ENCODE peak calls at places on chromosomes 3 and 15, in nine cellular contexts. Z is left ventricle myocardium inferior, O is fibroblast of pulmonary artery, Q is HFF-Myc, L is foreskin fibroblast, B is colonic mucosa, M is AG04449, D is Panc1, P is cardiac fibroblast. T is an unnamed sample.

GRCh38 chr3:159881828-159882309 is 106.8 kb upstream of the IL12A start:
- DNase-seq in M (no peak), O (no peak), Z (no peak), L (no peak), D (no peak), B (no peak), P (no peak), Q (no peak), T (peak)

GRCh38 chr15:64213646-64214045 is 50.8 kb upstream of the PPIB start:
- DNase-seq in Q (no peak), P (peak), M (no peak), D (no peak), B (no peak), O (no peak), L (no peak), Z (no peak), T (no peak)

GRCh38 chr15:95307115-95307514 is 1023.4 kb upstream of the NR2F2 start:
- DNase-seq in B (no peak), L (no peak), D (no peak), Q (no peak), O (no peak), Z (no peak), M (no peak), P (no peak), T (no peak)

GRCh38 chr3:141123677-141124410 is 72.7 kb downstream of the SPSB4 start:
- DNase-seq in Z (peak), Q (no peak), D (no peak), L (no peak), B (no peak), M (no peak), P (no peak), O (no peak), T (no peak)

GRCh38 chr3:106628407-106628806 is 748.8 kb upstream of the CCDC54 start:
- DNase-seq in D (no peak), Q (peak), M (peak), P (peak), Z (no peak), L (peak), B (no peak), O (peak), T (peak)

GRCh38 chr3:122964844-122965243 is 62.7 kb downstream of the SEMA5B start:
- DNase-seq in O (no peak), D (no peak), Z (no peak), M (no peak), P (no peak), B (no peak), L (no peak), Q (no peak), T (no peak)

GRCh38 chr15:75732206-75732808 is 19.7 kb upstream of the CSPG4 start:
- DNase-seq in M (no peak), P (no peak), D (no peak), O (no peak), B (no peak), Q (no peak), Z (no peak), L (no peak), T (no peak)

GRCh38 chr3:8499181-8499611 is 2.4 kb upstream of the LMCD1 start:
- DNase-seq in D (no peak), Z (no peak), P (peak), L (no peak), O (peak), B (no peak), Q (no peak), M (no peak), T (peak)

GRCh38 chr15:38275951-38276350 is 23.3 kb downstream of the SPRED1 start:
- DNase-seq in O (peak), Q (no peak), L (peak), B (no peak), P (peak), Z (no peak), M (no peak), D (no peak), T (no peak)

GRCh38 chr15:64155802-64156651 is 4.5 kb downstream of the SNX22 start:
- DNase-seq in O (no peak), B (no peak), Z (no peak), L (no peak), M (no peak), Q (no peak), D (no peak), P (no peak), T (no peak)

GRCh38 chr15:67715166-67715565 is 110.1 kb upstream of the SKOR1 start:
- DNase-seq in L (no peak), D (no peak), Z (no peak), M (no peak), O (no peak), B (no peak), P (no peak), Q (no peak), T (no peak)

GRCh38 chr15:59691194-59691805 is 2.2 kb upstream of the BNIP2 start:
- DNase-seq in P (peak), D (no peak), Q (no peak), L (peak), O (peak), M (no peak), Z (no peak), B (peak), T (peak)

GRCh38 chr3:193572426-193572908 is 17.8 kb upstream of the ATP13A4 start:
- DNase-seq in Q (peak), P (peak), M (no peak), Z (peak), L (peak), B (peak), O (peak), D (peak), T (peak)

GRCh38 chr15:52493968-52494367 is 34.7 kb downstream of the MYO5A start:
- DNase-seq in O (no peak), L (no peak), M (no peak), P (peak), B (no peak), Z (no peak), D (no peak), Q (no peak), T (no peak)

GRCh38 chr3:25831578-25831977 is 41.7 kb downstream of the OXSM start:
- DNase-seq in L (peak), O (peak), P (peak), B (no peak), M (no peak), Q (peak), Z (no peak), D (no peak), T (peak)

GRCh38 chr3:127488740-127489139 is 101.8 kb downstream of the TPRA1 start:
- DNase-seq in B (peak), D (no peak), L (no peak), P (no peak), Z (no peak), Q (no peak), M (no peak), O (no peak), T (no peak)

GRCh38 chr15:48440084-48440483 is 108.9 kb downstream of the DUT start:
- DNase-seq in L (peak), O (peak), B (no peak), P (peak), Z (peak), M (peak), Q (peak), D (no peak), T (peak)

GRCh38 chr3:23676093-23676492 is 129.7 kb upstream of the UBE2E1 start:
- DNase-seq in D (no peak), Q (no peak), L (peak), Z (no peak), B (no peak), M (no peak), O (no peak), P (peak), T (no peak)

GRCh38 chr15:58520464-58520863 is 88.7 kb downstream of the LIPC start:
- DNase-seq in P (no peak), Z (no peak), O (no peak), D (no peak), L (no peak), M (no peak), Q (no peak), B (no peak), T (no peak)

GRCh38 chr3:105811518-105812193 is 57.2 kb downstream of the CBLB start:
- DNase-seq in D (no peak), P (no peak), Z (no peak), L (no peak), M (no peak), B (no peak), Q (no peak), O (no peak), T (no peak)

DNA sequence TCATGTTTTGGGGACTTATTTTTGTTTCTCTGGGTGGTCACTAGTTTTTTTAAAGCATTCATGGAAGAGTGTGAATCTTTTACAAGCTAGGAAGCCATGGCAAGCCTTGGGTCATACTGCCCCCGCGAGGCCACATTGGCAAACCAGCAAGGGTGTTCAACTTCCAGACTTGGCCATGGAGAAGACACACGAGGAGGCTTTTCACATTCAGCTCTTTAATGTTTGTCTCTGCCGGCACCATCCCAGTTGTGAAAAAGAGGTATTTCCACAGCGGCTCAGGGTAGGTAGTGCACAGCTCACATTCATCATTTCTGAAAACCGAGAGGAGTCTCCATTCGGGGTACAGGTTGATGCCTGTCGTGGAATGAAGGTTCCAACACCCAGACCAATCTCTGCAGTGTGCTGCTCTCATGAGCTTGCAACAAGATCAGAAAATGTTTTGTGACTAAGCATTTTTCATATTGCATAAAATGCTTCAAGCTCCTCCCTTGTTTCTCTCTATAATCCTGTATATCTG is 7.7 kb downstream of the CCR5 start:
- DNase-seq in Q (no peak), M (no peak), D (no peak), O (peak), Z (peak), B (peak), L (peak), P (peak), T (peak)
- TF ChIP-seq CTCF in Q (peak), M (peak), D (peak), O (peak), Z (peak), B (peak), L (peak), P (peak), T (peak)

DNA sequence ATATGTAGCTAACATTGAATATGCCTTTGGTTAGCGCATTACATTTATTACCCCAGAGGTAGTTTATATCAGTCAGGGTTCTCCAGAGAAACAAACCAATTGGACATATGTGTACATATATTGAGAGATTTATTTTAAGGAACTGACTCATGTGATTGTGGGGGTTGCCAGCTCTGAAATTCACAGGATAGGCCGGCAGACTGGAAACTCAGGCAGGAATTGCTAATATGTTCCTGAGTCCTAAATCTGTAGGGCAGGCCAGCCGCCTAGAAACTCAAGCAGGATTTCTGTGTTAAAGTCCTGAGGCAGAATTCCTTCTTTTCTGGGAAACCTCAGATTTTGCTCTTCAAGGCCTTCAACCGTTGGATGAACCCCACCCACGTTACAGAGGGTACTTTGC is 189.7 kb downstream of the CDIN1 start:
- DNase-seq in Q (peak), L (peak), M (peak), D (no peak), B (no peak), Z (no peak), O (peak), P (peak), T (peak)
- H3K4me3 ChIP-seq in Q (no peak), L (no peak), M (no peak), D (no peak), B (no peak), Z (no peak), O (no peak), P (no peak), T (no peak)

DNA sequence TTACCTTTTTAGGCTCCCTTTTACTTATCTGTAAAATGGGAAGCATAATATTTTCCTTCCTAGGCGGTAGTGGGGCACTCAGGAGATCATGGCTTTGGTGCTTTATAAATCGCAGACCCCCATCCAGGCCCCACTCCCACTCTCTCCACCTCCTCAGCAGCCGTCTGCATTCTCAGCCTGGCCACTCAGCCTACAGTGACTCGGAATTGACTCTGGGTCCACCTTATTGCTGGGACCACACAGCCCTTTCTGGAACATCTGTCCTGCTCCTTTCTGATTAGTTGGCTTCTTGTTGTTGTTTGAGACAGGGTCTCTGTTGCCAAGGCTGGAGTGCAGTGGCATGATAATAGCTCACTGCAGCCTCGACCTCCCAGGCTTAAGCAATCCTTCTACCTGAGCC is 76.5 kb downstream of the RPLP1 start:
- DNase-seq in B (no peak), Q (no peak), P (no peak), M (no peak), D (no peak), O (no peak), Z (no peak), L (no peak), T (no peak)
- TF ChIP-seq CTCF in B (no peak), Q (no peak), P (no peak), M (no peak), D (no peak), O (no peak), Z (no peak), L (no peak), T (no peak)

DNA sequence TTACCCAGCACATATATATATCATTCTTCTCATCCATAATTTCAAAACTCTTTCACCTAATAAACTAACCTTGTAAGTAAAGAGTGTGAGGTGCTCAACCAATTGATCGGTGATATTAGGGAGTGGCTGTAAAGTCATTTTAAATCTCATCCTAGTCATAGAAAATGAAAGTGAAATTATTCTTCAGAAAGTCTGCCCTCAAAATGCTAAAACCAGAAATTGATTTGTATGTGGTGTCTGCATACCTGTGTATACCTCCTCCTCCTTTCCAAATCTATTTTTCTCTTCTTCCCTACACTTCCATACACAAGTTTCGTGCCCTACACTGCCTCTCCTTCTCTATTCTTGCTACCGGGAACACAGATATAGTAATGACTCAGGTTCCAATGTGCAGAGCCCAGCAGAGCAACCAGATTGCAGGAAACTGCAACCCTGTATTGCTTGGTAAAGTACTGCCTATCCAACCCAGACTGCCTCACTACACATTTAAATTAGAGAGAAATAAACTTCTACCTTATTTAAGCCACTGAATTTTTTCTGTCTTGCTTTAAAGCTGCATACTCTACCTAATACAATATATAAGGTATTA is 7.4 kb upstream of the TBC1D5 start:
- DNase-seq in P (no peak), B (no peak), Q (no peak), Z (no peak), M (no peak), O (no peak), L (no peak), D (no peak), T (no peak)
- H3K4me3 ChIP-seq in P (no peak), B (no peak), Q (no peak), Z (peak), M (no peak), O (no peak), L (no peak), D (no peak), T (no peak)

GRCh38 chr3:10319251-10319650 is 1.7 kb downstream of the SEC13 start:
- DNase-seq in Z (no peak), P (no peak), L (no peak), B (peak), Q (no peak), D (no peak), O (no peak), M (no peak), T (no peak)

GRCh38 chr3:10321630-10322354 is 880 bp upstream of the SEC13 start:
- DNase-seq in Q (no peak), O (no peak), L (no peak), B (no peak), D (no peak), Z (no peak), P (no peak), M (no peak), T (no peak)

GRCh38 chr3:10320320-10320677 is 613 bp downstream of the SEC13 start:
- DNase-seq in L (no peak), Z (no peak), B (no peak), P (no peak), O (no peak), Q (no peak), M (no peak), D (no peak), T (no peak)

GRCh38 chr3:10319804-10320203 is 1.1 kb downstream of the SEC13 start:
- DNase-seq in P (no peak), Z (no peak), Q (no peak), M (no peak), O (no peak), D (no peak), B (no peak), L (no peak), T (no peak)

GRCh38 chr3:10322355-10322715 is 1.4 kb upstream of the SEC13 start:
- DNase-seq in O (no peak), M (no peak), L (no peak), Q (no peak), D (no peak), B (no peak), Z (no peak), P (no peak), T (no peak)
- TF ChIP-seq CTCF in O (peak), M (no peak), L (peak), Q (peak), D (peak), B (no peak), Z (peak), P (peak), T (peak)

GRCh38 chr3:12436514-12437222 is 47.6 kb upstream of the TSEN2 start:
- DNase-seq in Q (no peak), P (peak), B (no peak), O (peak), Z (no peak), M (no peak), L (peak), D (no peak), T (peak)
- H3K4me3 ChIP-seq in Q (peak), P (peak), B (no peak), O (peak), Z (no peak), M (peak), L (peak), D (no peak), T (no peak)